ENCODE peak calls at places on chromosomes 4 and X, in seven cellular contexts. Z is hepatocyte, T is mammary epithelial cell, J is heart right ventricle, F is sigmoid colon, S is suprapubic skin, W is A549. H is an unnamed sample.

GRCh38 chr4:157792716-157793115 is 380.1 kb downstream of the GASK1B start:
- DNase-seq in Z (no peak), T (peak), J (no peak), F (no peak), S (no peak), W (no peak), H (no peak)

GRCh38 chrX:3216581-3216980 is 129.9 kb downstream of the MXRA5 start:
- DNase-seq in Z (peak), T (no peak), J (no peak), F (no peak), S (no peak), W (no peak), H (no peak)

GRCh38 chrX:42943051-42943450 is 165.1 kb upstream of the PPP1R2C start:
- DNase-seq in Z (no peak), T (no peak), J (no peak), F (no peak), S (no peak), W (no peak), H (no peak)

GRCh38 chr4:20271954-20272353 is 20.2 kb downstream of the SLIT2 start:
- DNase-seq in Z (no peak), T (no peak), J (no peak), F (no peak), S (no peak), W (no peak), H (no peak)

GRCh38 chr4:73309211-73309610 is 50.6 kb upstream of the ANKRD17 start:
- DNase-seq in Z (no peak), T (no peak), J (no peak), F (no peak), S (no peak), W (no peak), H (peak)

GRCh38 chr4:76061421-76061820 is 13.1 kb upstream of the ART3 start:
- DNase-seq in Z (no peak), T (no peak), J (no peak), F (no peak), S (no peak), W (no peak), H (no peak)

GRCh38 chrX:25016361-25016671 is 551 bp upstream of the ARX start:
- DNase-seq in Z (no peak), T (no peak), J (no peak), F (no peak), S (no peak), W (no peak), H (no peak)

GRCh38 chr4:183485411-183486160 is 19.3 kb upstream of the ING2 start:
- DNase-seq in Z (no peak), T (no peak), J (no peak), F (no peak), S (no peak), W (no peak), H (peak)

GRCh38 chrX:140766024-140766611 is 56.6 kb downstream of the LINC00632 start:
- DNase-seq in Z (peak), T (peak), J (peak), F (peak), S (peak), W (no peak), H (peak)

GRCh38 chr4:3374667-3375066 is 67.1 kb upstream of the HGFAC start:
- DNase-seq in Z (no peak), T (no peak), J (no peak), F (peak), S (no peak), W (no peak), H (no peak)

GRCh38 chr4:8015512-8015911 is 75.9 kb upstream of the AFAP1 start:
- DNase-seq in Z (no peak), T (no peak), J (no peak), F (no peak), S (no peak), W (peak), H (peak)
- TF ChIP-seq CTCF in Z (peak), T (peak), J (no peak), F (no peak), S (no peak), W (peak), H (peak)

DNA sequence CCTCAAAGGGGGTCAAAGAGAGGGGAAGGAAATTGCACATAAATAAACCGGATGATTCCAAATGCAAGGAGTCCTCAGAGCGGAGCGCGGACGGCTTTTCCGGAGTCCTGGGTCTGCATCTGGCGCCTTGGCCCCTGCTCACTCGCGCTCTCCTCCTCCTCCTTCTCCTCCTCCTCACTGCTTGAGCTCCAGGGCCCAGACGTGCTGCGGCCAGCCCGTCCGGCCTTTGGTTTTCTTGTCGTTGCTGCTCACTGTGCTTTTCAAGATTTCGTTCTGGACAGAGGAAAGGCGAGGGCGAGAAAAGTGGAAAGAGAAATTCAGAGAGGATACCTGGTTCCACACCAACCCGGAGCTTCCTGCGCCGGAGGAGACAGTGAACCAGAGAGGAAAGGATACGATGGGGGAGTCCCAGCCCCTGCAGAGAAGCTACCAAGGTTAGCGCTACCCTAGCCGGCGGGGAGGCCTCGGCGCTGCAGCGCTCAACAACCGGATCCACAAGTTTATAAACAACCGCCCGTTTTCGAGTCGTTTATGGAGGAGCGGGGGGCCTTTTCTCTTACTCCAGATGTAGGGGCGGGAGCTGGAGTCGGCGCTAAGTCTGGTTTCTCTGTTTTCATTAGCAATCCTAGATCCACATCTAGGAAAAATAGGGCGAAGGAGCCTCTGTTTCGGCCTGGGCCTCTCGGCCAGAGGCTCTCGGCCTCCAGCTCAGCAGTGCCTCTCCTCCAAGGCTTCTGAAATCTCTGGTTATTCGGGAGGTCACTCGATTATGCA is 2.7 kb downstream of the HAND2 start:
- DNase-seq in Z (no peak), T (no peak), J (no peak), F (peak), S (no peak), W (no peak), H (no peak)
- H3K4me3 ChIP-seq in Z (peak), T (no peak), J (peak), F (peak), S (peak), W (no peak), H (no peak)

GRCh38 chrX:136488706-136489105 is 959 bp downstream of the BRS3 start:
- DNase-seq in Z (no peak), T (no peak), J (no peak), F (no peak), S (no peak), W (no peak), H (peak)

GRCh38 chrX:136487647-136488046 is at the start of gene BRS3:
- DNase-seq in Z (no peak), T (no peak), J (no peak), F (no peak), S (no peak), W (no peak), H (no peak)

GRCh38 chrX:136496359-136496767 is 1.0 kb upstream of the HTATSF1 start:
- DNase-seq in Z (no peak), T (no peak), J (no peak), F (no peak), S (no peak), W (no peak), H (no peak)

GRCh38 chrX:136495043-136495442 is 2.3 kb upstream of the HTATSF1 start:
- DNase-seq in Z (no peak), T (no peak), J (no peak), F (no peak), S (no peak), W (no peak), H (no peak)

DNA sequence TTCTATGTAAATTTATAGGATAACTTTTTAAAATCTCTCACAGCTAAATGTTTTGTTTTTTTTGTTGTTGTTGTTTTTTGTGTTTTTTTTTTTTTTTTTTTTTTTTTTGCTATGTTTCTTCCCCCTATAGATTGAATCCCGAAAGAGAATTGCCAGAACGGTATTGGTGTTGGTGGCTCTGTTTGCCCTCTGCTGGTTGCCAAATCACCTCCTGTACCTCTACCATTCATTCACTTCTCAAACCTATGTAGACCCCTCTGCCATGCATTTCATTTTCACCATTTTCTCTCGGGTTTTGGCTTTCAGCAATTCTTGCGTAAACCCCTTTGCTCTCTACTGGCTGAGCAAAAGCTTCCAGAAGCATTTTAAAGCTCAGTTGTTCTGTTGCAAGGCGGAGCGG is 4.1 kb downstream of the BRS3 start:
- DNase-seq in Z (no peak), T (no peak), J (no peak), F (no peak), S (no peak), W (no peak), H (no peak)
- TF ChIP-seq CTCF in Z (no peak), T (peak), J (no peak), F (no peak), S (no peak), W (no peak), H (no peak)

GRCh38 chr4:41141910-41142309 is 72.4 kb downstream of the APBB2 start:
- DNase-seq in Z (no peak), T (peak), J (no peak), F (no peak), S (no peak), W (no peak), H (peak)
- H3K4me3 ChIP-seq in Z (no peak), T (no peak), J (no peak), F (no peak), S (no peak), W (no peak), H (no peak)

GRCh38 chr4:77600521-77601451 is 4.8 kb upstream of the CXCL13 start:
- DNase-seq in Z (peak), T (peak), J (no peak), F (no peak), S (no peak), W (peak), H (peak)
- TF ChIP-seq CTCF in Z (peak), T (peak), J (peak), F (peak), S (no peak), W (peak), H (peak)

GRCh38 chr4:21569638-21570037 is 378.9 kb downstream of the KCNIP4 start:
- DNase-seq in Z (no peak), T (no peak), J (no peak), F (no peak), S (no peak), W (no peak), H (no peak)
- H3K4me3 ChIP-seq in Z (no peak), T (no peak), J (no peak), F (no peak), S (no peak), W (no peak), H (no peak)

GRCh38 chrX:95823796-95824195 is 860.8 kb upstream of the DIAPH2 start:
- DNase-seq in Z (no peak), T (no peak), J (no peak), F (no peak), S (no peak), W (no peak), H (no peak)
- TF ChIP-seq CTCF in Z (no peak), T (peak), J (no peak), F (no peak), S (no peak), W (no peak), H (no peak)

GRCh38 chr4:23890369-23891063 is 669 bp upstream of the PPARGC1A start:
- DNase-seq in Z (no peak), T (no peak), J (no peak), F (no peak), S (no peak), W (no peak), H (no peak)

GRCh38 chr4:23889814-23890269 is at the start of gene PPARGC1A:
- DNase-seq in Z (peak), T (peak), J (peak), F (peak), S (peak), W (no peak), H (peak)

GRCh38 chr4:23889368-23889767 is 479 bp downstream of the PPARGC1A start:
- DNase-seq in Z (no peak), T (peak), J (no peak), F (no peak), S (no peak), W (no peak), H (no peak)

GRCh38 chr4:23888421-23889319 is 1.2 kb downstream of the PPARGC1A start:
- DNase-seq in Z (peak), T (peak), J (no peak), F (peak), S (no peak), W (no peak), H (peak)

GRCh38 chr4:23891064-23891421 is 1.2 kb upstream of the PPARGC1A start:
- DNase-seq in Z (no peak), T (no peak), J (no peak), F (no peak), S (no peak), W (no peak), H (no peak)
- H3K4me3 ChIP-seq in Z (peak), T (no peak), J (peak), F (peak), S (peak), W (no peak), H (no peak)

DNA sequence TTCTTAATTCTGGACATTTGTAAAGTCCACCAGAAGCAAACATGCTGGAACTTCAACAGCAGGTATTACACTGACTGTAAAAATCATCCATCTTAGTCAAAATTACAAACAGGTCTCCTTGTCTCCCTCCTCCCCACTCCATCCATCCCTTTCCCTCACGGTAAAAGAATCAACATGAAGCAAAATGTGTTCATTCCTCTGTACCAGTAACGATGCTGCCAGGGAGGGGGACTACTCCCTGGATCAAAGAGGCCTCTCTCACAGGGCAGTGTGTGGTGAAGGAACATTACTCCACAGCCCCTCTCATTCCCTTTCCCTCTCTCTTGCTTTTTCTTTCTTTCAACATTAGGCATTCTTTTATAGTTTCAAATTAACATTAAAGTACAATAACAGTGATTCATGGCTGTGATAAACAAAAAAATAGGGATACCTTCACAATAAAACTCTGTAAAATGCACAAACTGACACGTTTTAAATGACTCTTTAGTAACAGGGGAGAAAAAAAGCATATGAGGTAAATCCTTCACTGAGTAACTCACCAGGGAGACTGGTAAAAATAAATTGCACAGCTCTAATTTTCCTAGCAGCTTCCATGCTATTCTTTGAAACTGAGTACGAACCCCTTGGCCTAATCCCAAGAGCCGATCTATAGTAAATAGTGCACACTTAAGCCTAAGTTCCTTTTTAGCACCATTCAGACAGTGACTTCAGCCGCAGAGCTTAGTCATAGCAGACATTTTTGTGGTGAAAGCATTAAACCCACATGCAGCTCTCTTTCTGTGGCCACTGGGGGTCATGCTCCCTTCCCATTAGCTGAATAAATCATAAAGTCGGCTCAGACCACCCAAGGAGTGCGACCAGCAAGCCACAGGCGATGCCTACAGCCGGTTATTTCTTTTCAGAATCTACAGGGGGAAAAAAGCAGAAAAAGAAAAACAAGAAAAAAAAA is 215.6 kb upstream of the GYPA start:
- DNase-seq in Z (peak), T (peak), J (no peak), F (no peak), S (no peak), W (peak), H (peak)
- TF ChIP-seq CTCF in Z (peak), T (peak), J (no peak), F (no peak), S (no peak), W (peak), H (no peak)